ENCODE peak calls at places on chromosomes 7 and 10, in nine cellular contexts. One of them, this sample, is unnamed.

GRCh38 chr7:26397786-26398435 is 106.2 kb downstream of the SNX10 start:
- DNase-seq in fibroblast of mammary gland: no peak
- DNase-seq in heart right ventricle: peak
- DNase-seq in psoas muscle: peak
- DNase-seq in BJ: no peak
- DNase-seq in mammary epithelial cell: no peak
- DNase-seq in nephron progenitor cell: peak
- DNase-seq in AG04450: no peak
- DNase-seq in esophagus muscularis mucosa: no peak
- DNase-seq in this sample: peak

GRCh38 chr10:103784723-103785418 is 70.5 kb downstream of the SH3PXD2A start:
- DNase-seq in fibroblast of mammary gland: no peak
- DNase-seq in heart right ventricle: no peak
- DNase-seq in psoas muscle: no peak
- DNase-seq in BJ: no peak
- DNase-seq in mammary epithelial cell: no peak
- DNase-seq in nephron progenitor cell: no peak
- DNase-seq in AG04450: no peak
- DNase-seq in esophagus muscularis mucosa: no peak
- DNase-seq in this sample: no peak

GRCh38 chr7:55020481-55020871 is 1.7 kb downstream of the EGFR start:
- DNase-seq in fibroblast of mammary gland: peak
- DNase-seq in heart right ventricle: no peak
- DNase-seq in psoas muscle: peak
- DNase-seq in BJ: no peak
- DNase-seq in mammary epithelial cell: peak
- DNase-seq in nephron progenitor cell: no peak
- DNase-seq in AG04450: no peak
- DNase-seq in esophagus muscularis mucosa: peak
- DNase-seq in this sample: peak

GRCh38 chr10:122176232-122176865 is 94.7 kb upstream of the BTBD16 start:
- DNase-seq in fibroblast of mammary gland: peak
- DNase-seq in heart right ventricle: no peak
- DNase-seq in psoas muscle: no peak
- DNase-seq in BJ: no peak
- DNase-seq in mammary epithelial cell: no peak
- DNase-seq in nephron progenitor cell: no peak
- DNase-seq in AG04450: no peak
- DNase-seq in esophagus muscularis mucosa: no peak
- DNase-seq in this sample: no peak

GRCh38 chr10:109737009-109737408 is 186.3 kb downstream of the XPNPEP1 start:
- DNase-seq in fibroblast of mammary gland: no peak
- DNase-seq in heart right ventricle: no peak
- DNase-seq in psoas muscle: no peak
- DNase-seq in BJ: no peak
- DNase-seq in mammary epithelial cell: no peak
- DNase-seq in nephron progenitor cell: no peak
- DNase-seq in AG04450: no peak
- DNase-seq in esophagus muscularis mucosa: no peak
- DNase-seq in this sample: no peak

GRCh38 chr7:112233048-112233697 is 26.7 kb downstream of the ZNF277 start:
- DNase-seq in fibroblast of mammary gland: peak
- DNase-seq in heart right ventricle: no peak
- DNase-seq in psoas muscle: no peak
- DNase-seq in BJ: no peak
- DNase-seq in mammary epithelial cell: no peak
- DNase-seq in nephron progenitor cell: no peak
- DNase-seq in AG04450: no peak
- DNase-seq in esophagus muscularis mucosa: no peak
- DNase-seq in this sample: no peak

GRCh38 chr10:78865518-78865835 is 203.3 kb upstream of the ZMIZ1 start:
- DNase-seq in fibroblast of mammary gland: peak
- DNase-seq in heart right ventricle: no peak
- DNase-seq in psoas muscle: no peak
- DNase-seq in BJ: no peak
- DNase-seq in mammary epithelial cell: no peak
- DNase-seq in nephron progenitor cell: no peak
- DNase-seq in AG04450: no peak
- DNase-seq in esophagus muscularis mucosa: peak
- DNase-seq in this sample: no peak

GRCh38 chr7:144738708-144739314 is 97.0 kb downstream of the TPK1 start:
- DNase-seq in fibroblast of mammary gland: peak
- DNase-seq in heart right ventricle: peak
- DNase-seq in psoas muscle: no peak
- DNase-seq in BJ: no peak
- DNase-seq in mammary epithelial cell: peak
- DNase-seq in nephron progenitor cell: no peak
- DNase-seq in AG04450: no peak
- DNase-seq in esophagus muscularis mucosa: no peak
- DNase-seq in this sample: peak

GRCh38 chr10:72104472-72105097 is 16.2 kb upstream of the SPOCK2 start:
- DNase-seq in fibroblast of mammary gland: peak
- DNase-seq in heart right ventricle: no peak
- DNase-seq in psoas muscle: no peak
- DNase-seq in BJ: no peak
- DNase-seq in mammary epithelial cell: no peak
- DNase-seq in nephron progenitor cell: no peak
- DNase-seq in AG04450: no peak
- DNase-seq in esophagus muscularis mucosa: no peak
- DNase-seq in this sample: no peak

GRCh38 chr7:8455426-8455825 is 22.0 kb downstream of the NXPH1 start:
- DNase-seq in fibroblast of mammary gland: no peak
- DNase-seq in heart right ventricle: no peak
- DNase-seq in psoas muscle: no peak
- DNase-seq in BJ: no peak
- DNase-seq in mammary epithelial cell: no peak
- DNase-seq in nephron progenitor cell: no peak
- DNase-seq in AG04450: no peak
- DNase-seq in esophagus muscularis mucosa: no peak
- DNase-seq in this sample: no peak

GRCh38 chr7:148883233-148884048 is 650 bp downstream of the EZH2 start:
- DNase-seq in fibroblast of mammary gland: no peak
- DNase-seq in heart right ventricle: peak
- DNase-seq in psoas muscle: peak
- DNase-seq in BJ: no peak
- DNase-seq in mammary epithelial cell: no peak
- DNase-seq in nephron progenitor cell: peak
- DNase-seq in AG04450: no peak
- DNase-seq in esophagus muscularis mucosa: no peak
- DNase-seq in this sample: peak

GRCh38 chr10:67385566-67385965 is 310.4 kb downstream of the CTNNA3 start:
- DNase-seq in fibroblast of mammary gland: no peak
- DNase-seq in heart right ventricle: no peak
- DNase-seq in psoas muscle: no peak
- DNase-seq in BJ: no peak
- DNase-seq in mammary epithelial cell: no peak
- DNase-seq in nephron progenitor cell: peak
- DNase-seq in AG04450: no peak
- DNase-seq in esophagus muscularis mucosa: no peak
- DNase-seq in this sample: no peak

GRCh38 chr10:94285271-94285670 is 77.5 kb downstream of the NOC3L start:
- DNase-seq in fibroblast of mammary gland: no peak
- DNase-seq in heart right ventricle: no peak
- DNase-seq in psoas muscle: no peak
- DNase-seq in BJ: no peak
- DNase-seq in mammary epithelial cell: no peak
- DNase-seq in nephron progenitor cell: no peak
- DNase-seq in AG04450: no peak
- DNase-seq in esophagus muscularis mucosa: no peak
- DNase-seq in this sample: no peak

GRCh38 chr7:156223935-156224334 is 411.7 kb upstream of the SHH start:
- DNase-seq in fibroblast of mammary gland: no peak
- DNase-seq in heart right ventricle: no peak
- DNase-seq in psoas muscle: no peak
- DNase-seq in BJ: no peak
- DNase-seq in mammary epithelial cell: no peak
- DNase-seq in nephron progenitor cell: no peak
- DNase-seq in AG04450: no peak
- DNase-seq in esophagus muscularis mucosa: peak
- DNase-seq in this sample: no peak

GRCh38 chr10:28875535-28876208 is 198.4 kb downstream of the BAMBI start:
- DNase-seq in fibroblast of mammary gland: no peak
- DNase-seq in heart right ventricle: peak
- DNase-seq in psoas muscle: no peak
- DNase-seq in BJ: no peak
- DNase-seq in mammary epithelial cell: no peak
- DNase-seq in nephron progenitor cell: peak
- DNase-seq in AG04450: no peak
- DNase-seq in esophagus muscularis mucosa: no peak
- DNase-seq in this sample: peak

GRCh38 chr7:128202287-128202957 is 38.7 kb upstream of the LEP start:
- DNase-seq in fibroblast of mammary gland: no peak
- DNase-seq in heart right ventricle: no peak
- DNase-seq in psoas muscle: no peak
- DNase-seq in BJ: no peak
- DNase-seq in mammary epithelial cell: no peak
- DNase-seq in nephron progenitor cell: no peak
- DNase-seq in AG04450: no peak
- DNase-seq in esophagus muscularis mucosa: no peak
- DNase-seq in this sample: no peak

GRCh38 chr7:29945259-29945809 is 44.3 kb downstream of the SCRN1 start:
- DNase-seq in fibroblast of mammary gland: peak
- DNase-seq in heart right ventricle: no peak
- DNase-seq in psoas muscle: no peak
- DNase-seq in BJ: no peak
- DNase-seq in mammary epithelial cell: no peak
- DNase-seq in nephron progenitor cell: no peak
- DNase-seq in AG04450: no peak
- DNase-seq in esophagus muscularis mucosa: no peak
- DNase-seq in this sample: no peak

GRCh38 chr10:29688230-29688634 is 53.5 kb upstream of the SVIL start:
- DNase-seq in fibroblast of mammary gland: peak
- DNase-seq in heart right ventricle: no peak
- DNase-seq in psoas muscle: no peak
- DNase-seq in BJ: no peak
- DNase-seq in mammary epithelial cell: no peak
- DNase-seq in nephron progenitor cell: peak
- DNase-seq in AG04450: no peak
- DNase-seq in esophagus muscularis mucosa: no peak
- DNase-seq in this sample: no peak

GRCh38 chr7:98137134-98137825 is 30.6 kb downstream of the LMTK2 start:
- DNase-seq in fibroblast of mammary gland: no peak
- DNase-seq in heart right ventricle: no peak
- DNase-seq in psoas muscle: no peak
- DNase-seq in BJ: no peak
- DNase-seq in mammary epithelial cell: no peak
- DNase-seq in nephron progenitor cell: no peak
- DNase-seq in AG04450: no peak
- DNase-seq in esophagus muscularis mucosa: no peak
- DNase-seq in this sample: no peak
- TF ChIP-seq CTCF in fibroblast of mammary gland: no peak
- TF ChIP-seq CTCF in heart right ventricle: no peak
- TF ChIP-seq CTCF in psoas muscle: no peak
- TF ChIP-seq CTCF in BJ: no peak
- TF ChIP-seq CTCF in mammary epithelial cell: no peak
- TF ChIP-seq CTCF in nephron progenitor cell: no peak
- TF ChIP-seq CTCF in AG04450: no peak
- TF ChIP-seq CTCF in esophagus muscularis mucosa: no peak
- TF ChIP-seq CTCF in this sample: no peak

GRCh38 chr10:4512557-4513286 is 313.3 kb upstream of the AKR1E2 start:
- DNase-seq in fibroblast of mammary gland: peak
- DNase-seq in heart right ventricle: peak
- DNase-seq in psoas muscle: no peak
- DNase-seq in BJ: no peak
- DNase-seq in mammary epithelial cell: peak
- DNase-seq in nephron progenitor cell: peak
- DNase-seq in AG04450: peak
- DNase-seq in esophagus muscularis mucosa: no peak
- DNase-seq in this sample: peak
- TF ChIP-seq CTCF in fibroblast of mammary gland: peak
- TF ChIP-seq CTCF in heart right ventricle: peak
- TF ChIP-seq CTCF in psoas muscle: peak
- TF ChIP-seq CTCF in BJ: peak
- TF ChIP-seq CTCF in mammary epithelial cell: peak
- TF ChIP-seq CTCF in nephron progenitor cell: peak
- TF ChIP-seq CTCF in AG04450: peak
- TF ChIP-seq CTCF in esophagus muscularis mucosa: peak
- TF ChIP-seq CTCF in this sample: peak

DNA sequence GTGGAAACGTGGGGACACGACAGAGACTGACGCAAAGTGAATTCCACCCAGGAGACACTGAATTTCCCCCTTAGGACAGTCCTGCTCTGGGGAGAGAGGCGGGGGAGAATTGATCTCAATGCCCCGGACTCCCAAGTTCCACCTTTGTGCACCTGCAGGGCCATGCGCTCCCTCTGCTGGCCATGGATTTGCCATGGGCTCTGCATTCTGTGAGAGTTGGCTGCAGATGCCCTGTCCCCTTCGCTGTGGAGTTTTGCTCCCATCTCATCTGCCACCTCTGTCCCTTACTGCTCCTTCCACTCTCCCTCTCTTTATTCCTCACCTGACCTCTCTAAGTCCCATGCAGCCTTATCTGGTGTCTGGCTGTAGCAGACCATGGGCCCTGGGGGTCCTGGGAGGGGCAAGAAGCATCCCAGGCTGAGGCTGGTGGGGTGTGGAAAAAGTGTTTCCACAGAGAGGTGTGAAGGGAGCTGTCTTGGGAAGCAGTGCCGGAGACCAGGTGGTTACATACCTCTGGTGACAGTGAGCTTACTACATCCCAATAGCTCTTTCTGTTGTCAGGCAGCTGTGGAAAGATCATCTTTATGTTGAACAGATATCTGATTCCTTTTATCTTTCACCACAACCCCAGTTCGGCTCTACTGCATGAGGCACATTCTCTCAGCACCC is 14.3 kb downstream of the GHRHR start:
- DNase-seq in fibroblast of mammary gland: peak
- DNase-seq in heart right ventricle: no peak
- DNase-seq in psoas muscle: no peak
- DNase-seq in BJ: no peak
- DNase-seq in mammary epithelial cell: peak
- DNase-seq in nephron progenitor cell: peak
- DNase-seq in AG04450: no peak
- DNase-seq in esophagus muscularis mucosa: no peak
- DNase-seq in this sample: peak
- TF ChIP-seq CTCF in fibroblast of mammary gland: peak
- TF ChIP-seq CTCF in heart right ventricle: peak
- TF ChIP-seq CTCF in psoas muscle: peak
- TF ChIP-seq CTCF in BJ: peak
- TF ChIP-seq CTCF in mammary epithelial cell: peak
- TF ChIP-seq CTCF in nephron progenitor cell: peak
- TF ChIP-seq CTCF in AG04450: peak
- TF ChIP-seq CTCF in esophagus muscularis mucosa: peak
- TF ChIP-seq CTCF in this sample: peak

DNA sequence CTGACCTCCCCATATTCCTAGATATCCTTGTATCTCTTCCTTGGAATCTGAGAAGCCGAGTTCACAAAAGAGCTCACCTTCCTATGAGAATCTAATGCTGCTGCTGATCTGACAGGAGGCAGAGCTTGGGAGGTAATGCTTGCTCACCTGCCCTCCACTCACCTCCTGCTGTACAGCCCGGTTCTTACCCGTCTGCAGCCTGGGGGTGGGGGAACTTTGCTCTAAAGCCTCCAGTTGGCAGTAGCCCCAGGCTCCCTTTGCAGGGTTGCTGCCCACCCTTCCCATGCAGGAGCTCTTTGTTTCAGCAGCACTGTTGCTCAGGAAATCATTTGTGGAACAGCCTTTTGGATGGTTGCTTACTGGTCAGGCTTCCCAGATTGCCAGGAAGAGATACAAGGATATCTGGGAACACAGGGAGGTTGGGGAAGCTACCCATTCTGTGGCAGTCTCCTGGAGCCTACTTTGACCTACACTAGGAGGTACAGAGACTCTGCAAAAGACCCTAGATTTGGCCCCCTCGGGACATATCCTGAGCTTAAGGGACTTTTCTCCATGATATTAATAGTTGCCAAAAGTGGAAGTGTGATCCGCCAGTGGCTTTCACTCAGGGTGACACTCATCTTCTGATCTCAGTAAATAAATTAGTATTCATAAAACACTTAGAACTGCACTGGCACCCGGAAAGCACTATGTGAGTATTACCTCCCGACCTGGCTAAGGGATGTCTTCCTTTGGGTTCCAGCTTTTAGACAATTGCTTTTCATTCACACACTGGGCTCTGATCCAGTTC is 363.7 kb upstream of the PODXL start:
- DNase-seq in fibroblast of mammary gland: no peak
- DNase-seq in heart right ventricle: no peak
- DNase-seq in psoas muscle: no peak
- DNase-seq in BJ: no peak
- DNase-seq in mammary epithelial cell: no peak
- DNase-seq in nephron progenitor cell: no peak
- DNase-seq in AG04450: no peak
- DNase-seq in esophagus muscularis mucosa: no peak
- DNase-seq in this sample: no peak
- TF ChIP-seq CTCF in fibroblast of mammary gland: no peak
- TF ChIP-seq CTCF in heart right ventricle: no peak
- TF ChIP-seq CTCF in psoas muscle: no peak
- TF ChIP-seq CTCF in BJ: no peak
- TF ChIP-seq CTCF in mammary epithelial cell: no peak
- TF ChIP-seq CTCF in nephron progenitor cell: no peak
- TF ChIP-seq CTCF in AG04450: no peak
- TF ChIP-seq CTCF in esophagus muscularis mucosa: no peak
- TF ChIP-seq CTCF in this sample: no peak